ENCODE peak calls at places on chromosomes 12 and 14, in five cellular contexts. Z is HepG2, A is PC-9, Y is DND-41, V is fibroblast of lung. L is an unnamed sample. For H4K20me1, the result is how much of the 10 kb centered on the place peaks cover.

GRCh38 chr12:124665516-124665915 is 98.1 kb upstream of the NCOR2 start:
- DNase-seq in Y (no peak), Z (no peak), A (peak), V (peak), L (no peak)

GRCh38 chr14:64993263-64993662 is 6.6 kb downstream of the FNTB start:
- DNase-seq in Z (no peak), A (no peak), V (no peak), Y (no peak), L (no peak)

GRCh38 chr14:30291216-30291615 is 267.7 kb upstream of the G2E3 start:
- DNase-seq in Z (no peak), V (peak), Y (no peak), A (no peak), L (no peak)

GRCh38 chr12:120687570-120688289 is 781 bp downstream of the MLEC start:
- DNase-seq in V (peak), Z (no peak), A (no peak), Y (peak), L (peak)

GRCh38 chr12:88036368-88036965 is 7.3 kb upstream of the C12orf50 start:
- DNase-seq in A (peak), Z (no peak), V (peak), Y (no peak), L (no peak)

GRCh38 chr12:69252033-69252432 is 12.7 kb downstream of the CPSF6 start:
- DNase-seq in Z (no peak), V (peak), A (no peak), Y (no peak), L (peak)

GRCh38 chr12:25801621-25802243 is 156.8 kb upstream of the RASSF8 start:
- DNase-seq in A (no peak), Y (no peak), V (no peak), Z (no peak), L (no peak)

GRCh38 chr12:53265783-53266182 is 2.3 kb upstream of the ESPL1 start:
- DNase-seq in A (peak), V (no peak), Y (no peak), Z (no peak), L (no peak)

GRCh38 chr12:14771651-14772137 is 31.6 kb downstream of the WBP11 start:
- DNase-seq in Z (no peak), A (no peak), Y (peak), V (no peak), L (peak)

DNA sequence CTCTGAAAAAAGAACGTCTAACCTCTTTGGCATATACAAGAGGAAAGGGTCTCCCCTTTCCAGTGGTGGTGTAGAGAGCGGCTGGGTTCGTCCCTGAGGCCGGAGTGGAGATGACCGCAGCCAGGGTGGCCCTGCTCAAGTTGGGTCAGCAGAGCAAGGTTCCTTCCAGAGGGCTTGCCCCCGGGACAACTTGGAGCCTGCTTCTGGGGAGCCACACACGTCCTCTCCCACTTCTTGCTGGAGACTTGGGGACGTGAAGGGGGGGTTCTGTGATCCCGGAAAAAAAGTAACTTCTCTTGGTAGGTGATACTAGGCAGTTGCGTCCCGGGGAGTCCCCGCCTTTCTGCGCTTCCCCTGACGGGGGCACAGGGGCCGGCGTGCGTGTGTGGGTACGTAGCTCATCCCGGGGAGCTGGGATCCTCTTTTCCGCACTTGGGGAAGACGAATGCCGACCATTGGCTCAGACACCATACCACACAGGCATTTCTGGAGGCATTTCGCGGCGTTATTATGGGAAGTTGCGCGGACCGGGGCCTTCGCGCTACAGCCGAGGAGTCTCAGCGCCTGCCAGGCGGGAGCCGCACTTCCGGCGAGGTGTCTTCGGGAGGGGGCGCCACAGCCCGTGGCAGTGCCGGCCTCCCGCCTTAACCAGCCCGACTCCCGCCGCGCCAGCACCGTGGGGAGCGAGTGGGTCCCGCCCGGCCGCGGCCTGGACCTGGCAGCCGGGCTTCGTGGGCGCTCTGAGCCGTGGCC is 14.8 kb upstream of the PAX9 start:
- DNase-seq in Y (no peak), A (no peak), V (no peak), Z (no peak), L (peak)
- TF ChIP-seq EZH2 in Y (no peak), A (no peak), V (peak), Z (no peak), L (peak)

GRCh38 chr14:104151546-104152245 is 13.3 kb downstream of the KIF26A start:
- DNase-seq in Y (no peak), A (no peak), Z (no peak), V (no peak), L (no peak)

GRCh38 chr14:104152246-104152575 is 13.8 kb downstream of the KIF26A start:
- DNase-seq in A (no peak), Z (no peak), V (no peak), Y (no peak), L (no peak)

GRCh38 chr14:104149617-104150141 is 11.3 kb downstream of the KIF26A start:
- DNase-seq in A (no peak), V (peak), Y (no peak), Z (no peak), L (peak)

GRCh38 chr14:104150201-104151027 is 12.0 kb downstream of the KIF26A start:
- DNase-seq in V (peak), Z (no peak), A (no peak), Y (no peak), L (peak)

DNA sequence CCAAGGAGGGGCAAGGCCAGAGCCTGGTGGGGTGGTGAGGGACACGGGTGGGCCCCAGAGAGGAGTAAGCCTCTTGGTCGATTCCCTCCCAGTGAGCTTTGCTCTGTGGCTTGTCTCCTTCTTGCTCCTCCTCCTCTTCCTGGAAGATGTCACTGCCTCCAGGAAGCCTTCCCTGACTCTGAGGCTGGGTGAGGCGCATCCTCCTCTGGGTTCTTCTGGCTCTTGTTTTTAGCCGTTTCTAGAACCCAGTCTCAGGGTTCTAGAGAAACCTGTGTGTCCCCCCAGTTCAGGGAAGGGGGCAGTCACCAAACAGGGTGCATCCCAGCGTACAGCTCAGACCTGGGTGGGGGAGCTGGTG is 12.6 kb downstream of the KIF26A start:
- DNase-seq in V (no peak), Z (no peak), A (no peak), Y (no peak), L (no peak)
- H3K27ac ChIP-seq in V (no peak), Z (no peak), A (no peak), Y (no peak), L (no peak)

DNA sequence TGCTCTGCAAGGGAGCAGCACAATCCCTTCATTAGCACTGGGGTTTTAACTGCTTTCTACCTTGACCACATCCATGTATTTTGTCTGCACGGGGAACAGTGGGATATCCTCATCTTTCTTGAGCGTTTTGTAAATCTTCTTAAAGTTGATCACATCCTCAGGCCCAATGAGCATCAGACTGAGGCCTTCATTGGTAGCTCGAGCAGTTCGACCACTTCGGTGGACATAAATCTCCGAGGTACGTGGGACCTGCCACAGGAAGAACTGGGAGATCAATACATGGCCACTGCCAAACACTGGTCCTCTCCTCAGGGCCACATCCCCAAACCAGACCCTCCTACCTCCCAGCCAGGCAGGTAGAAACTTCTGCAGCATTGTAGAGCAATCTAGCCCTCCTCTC is 26.1 kb downstream of the DDX24 start:
- DNase-seq in Z (no peak), V (no peak), A (no peak), Y (no peak), L (no peak)
- H4K20me1 ChIP-seq in Z (under half), V (under half), A (under half), Y (under half), L (under half)

GRCh38 chr12:54420766-54421144 is 1.7 kb upstream of the ITGA5 start:
- DNase-seq in Y (no peak), Z (no peak), V (no peak), A (peak), L (no peak)

GRCh38 chr12:54418441-54419087 is 502 bp downstream of the ITGA5 start:
- DNase-seq in Y (no peak), V (no peak), A (peak), Z (no peak), L (no peak)

GRCh38 chr12:54421175-54421872 is 2.3 kb upstream of the ITGA5 start:
- DNase-seq in Z (no peak), V (peak), A (peak), Y (no peak), L (no peak)

GRCh38 chr12:54417712-54418440 is 1.2 kb downstream of the ITGA5 start:
- DNase-seq in A (no peak), V (peak), Y (peak), Z (no peak), L (peak)

GRCh38 chr12:54419088-54419887 is at the start of gene ITGA5:
- DNase-seq in Y (peak), Z (no peak), V (peak), A (peak), L (peak)
- TF ChIP-seq EZH2 in Y (no peak), Z (no peak), V (no peak), A (no peak), L (no peak)

DNA sequence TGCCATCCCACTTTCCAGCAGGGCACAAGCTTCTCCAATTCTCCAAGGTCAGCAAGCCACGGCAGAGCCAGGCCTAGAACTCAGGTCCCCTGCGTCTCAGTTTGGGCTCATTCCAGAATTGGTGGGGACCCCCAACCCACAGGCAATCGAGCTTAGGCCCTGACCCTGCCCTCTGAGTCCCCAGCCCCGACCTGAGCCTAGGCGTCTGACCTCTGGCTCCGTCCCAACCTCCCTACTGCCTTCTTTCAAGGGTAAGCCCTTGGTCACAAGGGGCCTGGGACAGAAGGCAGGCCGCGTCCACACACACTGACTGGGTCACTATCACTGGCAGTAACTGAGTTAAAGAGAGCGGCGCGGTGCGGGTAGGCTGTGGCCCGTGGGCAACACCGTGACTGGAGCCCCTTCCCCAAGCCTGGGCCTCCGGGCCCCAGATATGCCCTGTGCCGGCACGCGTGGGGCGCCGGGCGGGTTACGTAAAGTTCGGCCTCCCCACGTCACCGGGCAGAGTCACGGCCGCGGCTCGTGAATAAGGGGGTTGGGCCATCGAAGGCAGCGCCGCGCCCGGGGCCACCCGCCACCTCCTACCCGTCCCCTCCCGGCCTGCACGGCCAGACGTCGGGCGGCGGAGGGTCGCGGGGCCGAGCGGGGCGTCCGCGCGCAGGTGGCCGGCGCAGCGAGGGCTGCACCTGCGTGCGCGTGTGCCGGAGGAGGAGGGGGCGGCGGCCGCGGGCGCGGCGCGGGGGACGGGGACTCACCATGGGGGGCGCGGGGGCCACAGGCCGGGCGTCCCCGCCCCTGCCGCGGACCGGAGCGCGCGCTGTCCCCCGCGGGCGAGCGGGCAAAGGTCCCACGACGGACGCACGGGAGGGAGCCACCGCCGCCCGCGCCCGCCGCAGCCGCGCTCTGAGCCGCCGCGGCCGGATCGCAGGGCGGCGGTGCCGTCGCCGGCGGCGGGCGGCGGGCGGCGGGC is 517 bp downstream of the ANKRD9 start:
- DNase-seq in Z (no peak), A (peak), Y (no peak), V (peak), L (no peak)
- H3K27ac ChIP-seq in Z (peak), A (peak), Y (no peak), V (peak), L (no peak)

GRCh38 chr14:24238527-24239037 is 3.8 kb downstream of the TINF2 start:
- DNase-seq in Y (no peak), V (no peak), A (no peak), Z (no peak), L (no peak)

GRCh38 chr14:24238123-24238522 is 4.3 kb downstream of the TINF2 start:
- DNase-seq in A (no peak), Z (no peak), Y (no peak), V (no peak), L (no peak)

GRCh38 chr14:24241829-24242443 is 487 bp downstream of the TINF2 start:
- DNase-seq in Z (peak), Y (peak), V (peak), A (peak), L (peak)

GRCh38 chr14:24237463-24237955 is 4.8 kb downstream of the GMPR2 start:
- DNase-seq in Y (no peak), A (no peak), V (no peak), Z (no peak), L (no peak)

DNA sequence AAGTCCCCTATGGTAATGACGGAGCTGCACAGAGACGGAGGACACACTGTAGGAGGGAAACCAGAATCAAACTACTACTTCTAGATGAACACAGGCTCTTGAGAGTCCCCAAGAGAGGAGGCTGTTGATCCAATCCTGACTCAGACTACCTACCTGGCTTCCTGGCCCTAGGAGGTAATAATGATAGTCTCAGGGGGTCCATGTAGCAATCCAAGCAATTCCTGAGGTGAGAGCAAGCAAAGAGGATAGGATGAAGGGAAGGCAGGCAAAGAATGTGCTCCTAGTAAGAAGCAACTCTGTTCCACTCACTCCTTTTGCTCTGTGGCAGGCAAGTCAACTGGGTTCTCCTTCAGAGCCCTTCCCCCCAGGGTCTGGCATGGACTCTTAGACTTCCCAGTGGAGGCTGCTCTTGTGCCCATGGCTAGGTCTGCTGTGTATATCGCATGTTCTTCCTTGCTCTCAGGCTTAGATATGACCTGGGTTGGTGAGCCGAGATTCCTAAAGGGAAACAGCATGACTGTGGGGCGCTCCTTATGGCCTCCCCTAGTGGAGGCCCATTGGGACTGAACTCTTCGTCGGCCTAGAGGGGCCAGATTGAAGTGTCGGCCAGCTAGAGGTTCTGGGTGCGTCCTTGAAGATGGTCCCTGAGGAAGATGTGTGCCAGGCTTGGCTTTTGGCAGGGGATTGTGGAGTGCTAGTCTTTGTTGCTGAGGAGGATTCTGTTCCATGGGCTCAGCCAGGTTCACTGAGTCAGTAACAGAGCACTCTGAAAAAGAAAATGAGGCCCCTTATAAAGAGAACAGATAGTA is 2.1 kb downstream of the TINF2 start:
- DNase-seq in Y (no peak), Z (no peak), A (no peak), V (no peak), L (no peak)
- H4K20me1 ChIP-seq in Y (under half), Z (under half), A (under half), V (under half), L (under half)

GRCh38 chr14:99879401-99880295 is 86.4 kb downstream of the EML1 start:
- DNase-seq in Z (no peak), V (peak), A (no peak), Y (no peak), L (no peak)
- TF ChIP-seq EZH2 in Z (no peak), V (no peak), A (no peak), Y (no peak), L (no peak)

GRCh38 chr12:91202390-91202789 is 19.8 kb upstream of the DCN start:
- DNase-seq in V (no peak), A (no peak), Z (no peak), Y (no peak), L (no peak)

GRCh38 chr12:91204416-91204815 is 21.8 kb upstream of the DCN start:
- DNase-seq in A (no peak), Z (no peak), V (no peak), Y (no peak), L (no peak)

GRCh38 chr12:91205791-91206190 is 23.2 kb upstream of the DCN start:
- DNase-seq in V (peak), Z (no peak), A (no peak), Y (no peak), L (no peak)

GRCh38 chr12:91203610-91204009 is 21.0 kb upstream of the DCN start:
- DNase-seq in A (no peak), V (no peak), Y (no peak), Z (no peak), L (peak)
- H3K27ac ChIP-seq in A (no peak), V (no peak), Y (no peak), Z (no peak), L (peak)